ENCODE peak calls at places on chromosomes 2 and 18, in six cellular contexts. H is lower lobe of right lung, E is hippocampal formation, M is T-cell, Z is left cardiac atrium, U is dermis microvascular lymphatic vessel endothelial cell. R is an unnamed sample.

GRCh38 chr2:33322099-33322498 is 154.3 kb upstream of the RASGRP3 start:
- DNase-seq in H (no peak), E (no peak), M (no peak), Z (no peak), U (peak), R (no peak)

GRCh38 chr2:1366546-1367134 is 46.6 kb upstream of the TPO start:
- DNase-seq in H (peak), E (peak), M (no peak), Z (peak), U (no peak), R (no peak)

GRCh38 chr18:7369006-7369405 is 138.1 kb downstream of the LRRC30 start:
- DNase-seq in H (no peak), E (no peak), M (no peak), Z (peak), U (peak), R (no peak)

GRCh38 chr2:230137902-230138539 is 69.3 kb upstream of the SLC16A14 start:
- DNase-seq in H (no peak), E (no peak), M (no peak), Z (no peak), U (no peak), R (no peak)

GRCh38 chr2:8334866-8335325 is 347.0 kb upstream of the ID2 start:
- DNase-seq in H (no peak), E (no peak), M (no peak), Z (no peak), U (no peak), R (no peak)

GRCh38 chr2:12704378-12704777 is 12.4 kb upstream of the TRIB2 start:
- DNase-seq in H (no peak), E (no peak), M (no peak), Z (no peak), U (no peak), R (no peak)

GRCh38 chr18:79645291-79645983 is 34.2 kb upstream of the CTDP1 start:
- DNase-seq in H (no peak), E (no peak), M (no peak), Z (no peak), U (no peak), R (no peak)

GRCh38 chr18:40810371-40810770 is 1144.7 kb upstream of the PIK3C3 start:
- DNase-seq in H (no peak), E (no peak), M (no peak), Z (no peak), U (no peak), R (no peak)

GRCh38 chr2:171810409-171810993 is 83.5 kb downstream of the SLC25A12 start:
- DNase-seq in H (no peak), E (no peak), M (no peak), Z (no peak), U (no peak), R (no peak)

GRCh38 chr2:96655491-96655973 is 13.0 kb downstream of the FER1L5 start:
- DNase-seq in H (no peak), E (no peak), M (no peak), Z (no peak), U (no peak), R (no peak)

GRCh38 chr2:68714866-68715265 is 19.7 kb upstream of the ARHGAP25 start:
- DNase-seq in H (peak), E (peak), M (no peak), Z (peak), U (no peak), R (no peak)

GRCh38 chr2:40668435-40668834 is 216.5 kb upstream of the SLC8A1 start:
- DNase-seq in H (no peak), E (no peak), M (no peak), Z (no peak), U (no peak), R (no peak)

GRCh38 chr2:240411261-240412160 is 24.0 kb upstream of the GPC1 start:
- DNase-seq in H (no peak), E (no peak), M (no peak), Z (peak), U (no peak), R (no peak)

GRCh38 chr2:230614913-230615332 is 97.7 kb upstream of the CAB39 start:
- DNase-seq in H (no peak), E (no peak), M (no peak), Z (no peak), U (no peak), R (no peak)

GRCh38 chr2:234861841-234862735 is 89.7 kb upstream of the SH3BP4 start:
- DNase-seq in H (no peak), E (no peak), M (no peak), Z (peak), U (no peak), R (no peak)

GRCh38 chr2:88600038-88600465 is 27.2 kb downstream of the EIF2AK3 start:
- DNase-seq in H (no peak), E (no peak), M (peak), Z (no peak), U (peak), R (peak)

R was measured in activated CD4-positive, alpha-beta T cell treated with anti-CD3 and anti-CD28 coated beads for 1 hour.